ENCODE peak calls at places on chromosome 10, in five cellular contexts. Q, U, B, Z and J are unnamed samples.

GRCh38 chr10:66827353-66827752 is 98.5 kb upstream of the LRRTM3 start:
- DNase-seq in U (peak), B (no peak), Q (no peak), Z (no peak), J (no peak)

GRCh38 chr10:116270691-116271592 is 2.1 kb downstream of the GFRA1 start:
- DNase-seq in B (no peak), Z (no peak), Q (no peak), U (no peak), J (peak)

GRCh38 chr10:29896053-29896452 is 163.3 kb downstream of the JCAD start:
- DNase-seq in Z (peak), B (no peak), U (no peak), Q (no peak), J (no peak)

GRCh38 chr10:34254596-34254995 is 560.5 kb downstream of the PARD3 start:
- DNase-seq in Z (no peak), U (peak), Q (no peak), B (peak), J (no peak)

GRCh38 chr10:97583476-97583875 is 713 bp upstream of the HOGA1 start:
- DNase-seq in Z (no peak), B (no peak), Q (no peak), U (no peak), J (no peak)

GRCh38 chr10:65235266-65235665 is 1690.6 kb upstream of the LRRTM3 start:
- DNase-seq in Z (no peak), B (no peak), Q (no peak), U (no peak), J (no peak)

GRCh38 chr10:11425288-11425595 is 186.2 kb downstream of the USP6NL start:
- DNase-seq in B (no peak), Z (no peak), U (no peak), Q (no peak), J (no peak)

GRCh38 chr10:14757394-14757793 is 17.3 kb downstream of the FAM107B start:
- DNase-seq in U (no peak), Z (no peak), Q (no peak), B (no peak), J (no peak)

GRCh38 chr10:129814681-129815646 is 149.1 kb downstream of the EBF3 start:
- DNase-seq in Z (no peak), U (no peak), B (no peak), Q (no peak), J (no peak)

GRCh38 chr10:128211064-128211504 is 84.9 kb upstream of the MKI67 start:
- DNase-seq in Z (no peak), U (no peak), Q (no peak), B (no peak), J (peak)
- H3K4me3 ChIP-seq in Z (no peak), U (no peak), Q (no peak), B (peak), J (peak)

DNA sequence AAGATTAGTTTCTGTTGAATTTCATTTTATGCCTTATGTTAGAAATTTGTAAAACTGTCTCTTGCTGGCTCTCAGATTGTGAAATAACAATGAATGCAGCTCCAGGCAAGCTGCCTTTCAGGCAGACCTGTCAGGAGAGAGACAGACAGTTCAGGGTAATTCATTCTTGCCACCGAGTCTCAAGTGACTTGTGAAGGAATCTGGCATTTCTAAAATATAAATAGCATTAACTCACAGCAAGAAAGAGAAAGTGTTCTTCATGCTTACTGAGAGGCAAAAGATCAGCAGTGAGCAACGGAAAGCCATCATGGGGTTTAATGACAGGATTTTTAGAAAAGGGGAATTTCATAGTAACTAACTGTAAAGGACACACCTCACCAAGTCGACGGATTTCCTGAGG is 442.3 kb upstream of the AKR1E2 start:
- DNase-seq in U (no peak), Q (no peak), B (no peak), Z (no peak), J (no peak)
- H3K4me3 ChIP-seq in U (no peak), Q (no peak), B (no peak), Z (peak), J (peak)

GRCh38 chr10:103665439-103665838 is 171.9 kb downstream of the NEURL1 start:
- DNase-seq in U (no peak), B (no peak), Q (no peak), Z (no peak), J (no peak)

GRCh38 chr10:103666751-103667150 is 173.2 kb downstream of the NEURL1 start:
- DNase-seq in Q (no peak), B (no peak), Z (no peak), U (no peak), J (no peak)

GRCh38 chr10:103667390-103667789 is 173.9 kb downstream of the NEURL1 start:
- DNase-seq in U (no peak), Z (no peak), B (no peak), Q (no peak), J (no peak)

GRCh38 chr10:103663802-103664201 is 170.3 kb downstream of the NEURL1 start:
- DNase-seq in Q (no peak), Z (no peak), U (no peak), B (no peak), J (peak)

GRCh38 chr10:103666109-103666508 is 172.6 kb downstream of the NEURL1 start:
- DNase-seq in Q (no peak), B (peak), U (peak), Z (no peak), J (no peak)
- H3K4me3 ChIP-seq in Q (no peak), B (no peak), U (no peak), Z (no peak), J (no peak)

GRCh38 chr10:84876116-84876999 is 548.0 kb downstream of the CCSER2 start:
- DNase-seq in Z (no peak), B (no peak), Q (no peak), U (no peak), J (no peak)
- H3K4me3 ChIP-seq in Z (no peak), B (no peak), Q (no peak), U (no peak), J (no peak)

GRCh38 chr10:49761201-49761788 is 828 bp downstream of the OGDHL start:
- DNase-seq in B (no peak), U (no peak), Q (no peak), Z (no peak), J (no peak)
- H3K4me3 ChIP-seq in B (peak), U (peak), Q (no peak), Z (no peak), J (peak)